ENCODE peak calls at places on chromosomes 13 and 19, in six cellular contexts. One of them, this sample, is unnamed.

GRCh38 chr13:112583592-112584277 is 4.2 kb downstream of the TUBGCP3 start:
- DNase-seq in ovary: no peak
- DNase-seq in WERI-Rb-1: no peak
- DNase-seq in GM13976: peak
- DNase-seq in mucosa of descending colon: no peak
- DNase-seq in esophagus squamous epithelium: no peak
- DNase-seq in this sample: no peak

GRCh38 chr19:19261350-19262189 is 11.5 kb downstream of the TM6SF2 start:
- DNase-seq in GM13976: no peak
- DNase-seq in ovary: no peak
- DNase-seq in WERI-Rb-1: no peak
- DNase-seq in esophagus squamous epithelium: no peak
- DNase-seq in mucosa of descending colon: no peak
- DNase-seq in this sample: no peak

GRCh38 chr19:38563475-38563874 is 54.3 kb downstream of the MAP4K1 start:
- DNase-seq in esophagus squamous epithelium: no peak
- DNase-seq in ovary: no peak
- DNase-seq in WERI-Rb-1: no peak
- DNase-seq in GM13976: no peak
- DNase-seq in mucosa of descending colon: no peak
- DNase-seq in this sample: no peak

GRCh38 chr19:37778613-37779138 is 710 bp downstream of the ZNF573 start:
- DNase-seq in mucosa of descending colon: no peak
- DNase-seq in ovary: no peak
- DNase-seq in WERI-Rb-1: no peak
- DNase-seq in GM13976: no peak
- DNase-seq in esophagus squamous epithelium: no peak
- DNase-seq in this sample: no peak

GRCh38 chr19:37953125-37953524 is 46.1 kb downstream of the SIPA1L3 start:
- DNase-seq in esophagus squamous epithelium: no peak
- DNase-seq in WERI-Rb-1: no peak
- DNase-seq in GM13976: no peak
- DNase-seq in mucosa of descending colon: no peak
- DNase-seq in ovary: no peak
- DNase-seq in this sample: no peak

GRCh38 chr19:35247526-35248309 is 1.1 kb upstream of the LSR start:
- DNase-seq in GM13976: peak
- DNase-seq in mucosa of descending colon: peak
- DNase-seq in WERI-Rb-1: peak
- DNase-seq in ovary: peak
- DNase-seq in esophagus squamous epithelium: no peak
- DNase-seq in this sample: peak

GRCh38 chr19:17757125-17757524 is 5.8 kb downstream of the FCHO1 start:
- DNase-seq in WERI-Rb-1: no peak
- DNase-seq in esophagus squamous epithelium: no peak
- DNase-seq in ovary: peak
- DNase-seq in mucosa of descending colon: peak
- DNase-seq in GM13976: no peak
- DNase-seq in this sample: no peak

GRCh38 chr19:37718357-37718756 is 1.2 kb downstream of the ZNF607 start:
- DNase-seq in ovary: no peak
- DNase-seq in esophagus squamous epithelium: no peak
- DNase-seq in WERI-Rb-1: no peak
- DNase-seq in mucosa of descending colon: no peak
- DNase-seq in GM13976: no peak
- DNase-seq in this sample: no peak

GRCh38 chr13:85501616-85502015 is 297.6 kb downstream of the SLITRK6 start:
- DNase-seq in WERI-Rb-1: no peak
- DNase-seq in ovary: no peak
- DNase-seq in esophagus squamous epithelium: no peak
- DNase-seq in mucosa of descending colon: no peak
- DNase-seq in GM13976: no peak
- DNase-seq in this sample: no peak

GRCh38 chr13:103006706-103007426 is 59.4 kb downstream of the SLC10A2 start:
- DNase-seq in ovary: no peak
- DNase-seq in GM13976: no peak
- DNase-seq in WERI-Rb-1: no peak
- DNase-seq in esophagus squamous epithelium: no peak
- DNase-seq in mucosa of descending colon: no peak
- DNase-seq in this sample: no peak

GRCh38 chr19:49889687-49890348 is 6.9 kb downstream of the IL4I1 start:
- DNase-seq in WERI-Rb-1: no peak
- DNase-seq in esophagus squamous epithelium: no peak
- DNase-seq in GM13976: peak
- DNase-seq in mucosa of descending colon: peak
- DNase-seq in ovary: peak
- DNase-seq in this sample: peak

GRCh38 chr19:49891393-49891792 is 5.3 kb downstream of the IL4I1 start:
- DNase-seq in GM13976: no peak
- DNase-seq in ovary: no peak
- DNase-seq in WERI-Rb-1: no peak
- DNase-seq in esophagus squamous epithelium: no peak
- DNase-seq in mucosa of descending colon: no peak
- DNase-seq in this sample: no peak

GRCh38 chr19:49892716-49893115 is 4.0 kb downstream of the IL4I1 start:
- DNase-seq in esophagus squamous epithelium: no peak
- DNase-seq in GM13976: no peak
- DNase-seq in mucosa of descending colon: no peak
- DNase-seq in ovary: no peak
- DNase-seq in WERI-Rb-1: no peak
- DNase-seq in this sample: no peak

GRCh38 chr19:49889038-49889686 is 7.5 kb downstream of the IL4I1 start:
- DNase-seq in mucosa of descending colon: no peak
- DNase-seq in ovary: no peak
- DNase-seq in GM13976: no peak
- DNase-seq in esophagus squamous epithelium: no peak
- DNase-seq in WERI-Rb-1: no peak
- DNase-seq in this sample: no peak

DNA sequence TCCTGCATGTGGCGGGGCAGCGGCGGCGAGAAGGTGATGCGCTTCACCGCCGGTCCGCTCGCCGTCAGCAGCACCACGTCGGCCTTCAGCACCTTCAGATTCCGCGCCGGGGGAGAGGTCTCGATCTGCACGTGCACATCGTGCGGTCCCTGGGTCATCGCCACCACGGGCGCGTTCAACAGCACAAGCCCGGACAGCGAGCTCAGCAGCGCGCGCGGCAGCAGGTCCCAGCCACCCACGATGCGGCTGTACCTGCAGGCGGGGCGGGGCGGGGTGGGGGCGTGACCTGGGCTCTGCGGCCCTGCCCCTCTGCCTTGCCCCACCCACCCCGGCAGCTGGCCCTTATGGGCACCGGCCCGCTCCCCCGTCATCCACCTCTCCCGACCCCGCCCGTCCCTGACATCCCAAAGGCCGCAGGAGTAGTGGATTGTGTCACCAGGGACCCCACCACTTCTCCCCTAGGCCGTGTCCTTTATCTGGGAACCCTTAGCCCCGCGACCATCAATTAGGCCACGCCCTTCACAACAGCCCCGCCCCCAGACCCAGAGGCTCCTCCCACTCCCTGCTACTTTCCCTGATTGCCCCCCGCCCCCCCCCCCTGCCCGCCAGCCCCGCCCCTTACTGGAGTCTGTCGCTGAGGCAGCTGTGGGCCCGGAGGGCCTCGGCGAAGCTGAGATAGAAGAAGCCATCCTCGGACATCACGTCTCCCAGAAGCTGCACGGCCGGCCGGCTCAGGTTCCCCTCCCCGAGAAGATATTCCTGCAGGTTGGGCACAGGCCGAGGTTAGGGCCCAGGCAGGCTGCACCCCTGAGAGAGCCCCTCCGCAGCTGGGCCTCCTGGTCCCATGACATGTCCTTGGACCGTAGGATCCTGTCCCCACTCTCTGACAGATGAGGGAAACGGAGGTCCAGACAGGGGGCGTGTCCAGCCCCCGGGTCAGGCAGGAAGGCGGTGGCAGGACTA is 6.1 kb downstream of the IL4I1 start:
- DNase-seq in esophagus squamous epithelium: no peak
- DNase-seq in ovary: no peak
- DNase-seq in WERI-Rb-1: no peak
- DNase-seq in GM13976: peak
- DNase-seq in mucosa of descending colon: peak
- DNase-seq in this sample: peak
- TF ChIP-seq CTCF in esophagus squamous epithelium: no peak
- TF ChIP-seq CTCF in ovary: no peak
- TF ChIP-seq CTCF in WERI-Rb-1: no peak
- TF ChIP-seq CTCF in GM13976: no peak
- TF ChIP-seq CTCF in mucosa of descending colon: no peak
- TF ChIP-seq CTCF in this sample: peak

DNA sequence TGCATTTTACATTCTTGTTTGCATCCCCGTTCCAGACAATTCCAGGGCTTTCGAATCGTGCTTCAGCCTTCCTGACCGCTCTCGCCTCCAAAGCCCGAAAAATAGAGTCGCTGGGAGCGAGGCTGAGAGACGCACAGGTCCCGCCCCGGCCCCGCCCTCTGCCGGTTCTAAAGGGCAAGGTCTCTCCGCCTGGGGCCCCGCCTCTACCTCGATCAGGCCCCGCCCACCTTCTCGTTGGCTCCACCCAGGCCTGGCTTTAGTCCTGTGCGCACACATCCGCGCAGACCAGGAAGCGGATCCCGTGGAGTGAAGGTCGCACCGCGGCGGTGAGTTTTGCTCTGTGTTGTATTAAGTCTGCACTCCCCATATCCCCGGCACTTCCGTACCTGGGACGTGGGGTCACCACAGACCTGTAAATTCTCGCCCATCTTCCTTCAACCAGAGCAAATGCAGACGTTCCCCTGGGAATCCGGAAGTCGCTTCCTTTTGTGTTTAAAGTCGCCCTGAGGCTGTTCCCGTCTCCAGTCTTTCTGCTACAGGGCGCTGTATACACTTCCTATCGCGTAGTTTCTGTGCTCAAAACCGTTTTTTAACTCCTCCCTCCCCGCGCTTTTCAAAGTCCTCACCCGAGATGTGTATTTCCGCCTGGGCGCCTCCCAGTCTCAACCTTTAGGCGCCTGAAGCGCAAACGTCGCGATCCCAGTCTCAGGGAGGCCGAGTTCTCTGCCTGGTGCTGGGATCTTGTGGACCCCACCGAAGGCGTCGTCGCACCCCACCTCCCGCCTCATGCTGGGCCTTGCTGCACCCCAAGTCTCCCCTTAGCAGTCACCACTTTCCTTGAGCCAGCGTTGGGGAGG is at the start of gene ZNF701:
- DNase-seq in WERI-Rb-1: peak
- DNase-seq in mucosa of descending colon: peak
- DNase-seq in ovary: peak
- DNase-seq in GM13976: peak
- DNase-seq in esophagus squamous epithelium: peak
- DNase-seq in this sample: peak
- TF ChIP-seq CTCF in WERI-Rb-1: no peak
- TF ChIP-seq CTCF in mucosa of descending colon: peak
- TF ChIP-seq CTCF in ovary: peak
- TF ChIP-seq CTCF in GM13976: no peak
- TF ChIP-seq CTCF in esophagus squamous epithelium: peak
- TF ChIP-seq CTCF in this sample: peak

GRCh38 chr13:88978607-88979006 is 1307.4 kb downstream of the SLITRK5 start:
- DNase-seq in GM13976: no peak
- DNase-seq in ovary: no peak
- DNase-seq in esophagus squamous epithelium: no peak
- DNase-seq in WERI-Rb-1: no peak
- DNase-seq in mucosa of descending colon: no peak
- DNase-seq in this sample: no peak

DNA sequence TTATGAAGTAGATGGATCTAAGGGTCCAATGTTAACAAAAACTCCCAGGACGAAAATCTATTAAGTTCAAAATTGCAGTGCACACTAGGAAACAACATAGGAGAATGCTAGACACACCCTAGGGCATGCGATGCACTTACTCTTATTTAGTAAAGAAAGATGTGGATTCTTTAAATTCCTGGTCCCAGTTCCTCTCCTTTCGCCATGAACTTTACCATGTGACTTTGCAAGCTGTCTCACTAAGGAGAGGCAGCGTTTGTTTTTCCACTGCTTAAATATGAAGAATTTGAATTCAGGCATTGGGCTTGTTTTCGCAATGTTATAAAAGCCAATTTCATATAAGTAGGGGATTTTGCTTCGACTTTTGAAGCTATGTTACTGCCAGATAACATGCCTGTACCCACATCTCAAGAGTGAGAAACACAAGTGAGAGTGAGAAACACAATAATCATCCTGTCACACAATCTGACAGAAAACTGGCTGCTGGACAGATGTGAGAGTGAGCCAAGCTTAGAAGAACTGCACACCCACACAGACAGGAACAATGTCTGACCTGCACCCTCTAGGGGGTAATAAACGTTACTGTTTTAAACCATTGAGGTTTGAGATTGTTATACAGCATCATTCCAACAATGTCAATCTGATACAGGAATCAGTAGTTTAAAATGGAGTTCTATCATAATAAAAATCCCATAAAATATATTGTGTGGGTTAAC is 1308.5 kb downstream of the SLITRK5 start:
- DNase-seq in mucosa of descending colon: no peak
- DNase-seq in WERI-Rb-1: no peak
- DNase-seq in ovary: no peak
- DNase-seq in esophagus squamous epithelium: no peak
- DNase-seq in GM13976: no peak
- DNase-seq in this sample: no peak
- TF ChIP-seq CTCF in mucosa of descending colon: no peak
- TF ChIP-seq CTCF in WERI-Rb-1: no peak
- TF ChIP-seq CTCF in ovary: no peak
- TF ChIP-seq CTCF in esophagus squamous epithelium: no peak
- TF ChIP-seq CTCF in GM13976: no peak
- TF ChIP-seq CTCF in this sample: peak

GRCh38 chr19:57068921-57069697 is 50.7 kb upstream of the USP29 start:
- DNase-seq in mucosa of descending colon: no peak
- DNase-seq in GM13976: no peak
- DNase-seq in esophagus squamous epithelium: no peak
- DNase-seq in ovary: peak
- DNase-seq in WERI-Rb-1: peak
- DNase-seq in this sample: no peak
- TF ChIP-seq CTCF in mucosa of descending colon: no peak
- TF ChIP-seq CTCF in GM13976: no peak
- TF ChIP-seq CTCF in esophagus squamous epithelium: peak
- TF ChIP-seq CTCF in ovary: peak
- TF ChIP-seq CTCF in WERI-Rb-1: peak
- TF ChIP-seq CTCF in this sample: no peak

GRCh38 chr19:16188521-16188920 is 3.3 kb downstream of the FAM32A start:
- DNase-seq in WERI-Rb-1: no peak
- DNase-seq in ovary: no peak
- DNase-seq in esophagus squamous epithelium: no peak
- DNase-seq in mucosa of descending colon: no peak
- DNase-seq in GM13976: no peak
- DNase-seq in this sample: no peak
- TF ChIP-seq CTCF in WERI-Rb-1: no peak
- TF ChIP-seq CTCF in ovary: no peak
- TF ChIP-seq CTCF in esophagus squamous epithelium: no peak
- TF ChIP-seq CTCF in mucosa of descending colon: no peak
- TF ChIP-seq CTCF in GM13976: no peak
- TF ChIP-seq CTCF in this sample: no peak

GRCh38 chr19:39680593-39680992 is 23.7 kb upstream of the LGALS14 start:
- DNase-seq in ovary: no peak
- DNase-seq in GM13976: no peak
- DNase-seq in esophagus squamous epithelium: no peak
- DNase-seq in mucosa of descending colon: no peak
- DNase-seq in WERI-Rb-1: no peak
- DNase-seq in this sample: no peak
- TF ChIP-seq CTCF in ovary: no peak
- TF ChIP-seq CTCF in GM13976: no peak
- TF ChIP-seq CTCF in esophagus squamous epithelium: no peak
- TF ChIP-seq CTCF in mucosa of descending colon: no peak
- TF ChIP-seq CTCF in WERI-Rb-1: no peak
- TF ChIP-seq CTCF in this sample: no peak